ENCODE peak calls at places on chromosomes 11 and 22, in seven cellular contexts. One of them, this sample, is unnamed.

GRCh38 chr11:115284766-115285165 is 219.4 kb downstream of the CADM1 start:
- DNase-seq in fibroblast of mammary gland: no peak
- DNase-seq in left lung: no peak
- DNase-seq in astrocyte of the spinal cord: peak
- DNase-seq in fibroblast of the aortic adventitia: no peak
- DNase-seq in BJ: no peak
- DNase-seq in Peyer's patch: no peak
- DNase-seq in this sample: no peak

GRCh38 chr11:32259641-32260081 is 168.8 kb downstream of the RCN1 start:
- DNase-seq in fibroblast of mammary gland: peak
- DNase-seq in left lung: no peak
- DNase-seq in astrocyte of the spinal cord: peak
- DNase-seq in fibroblast of the aortic adventitia: peak
- DNase-seq in BJ: no peak
- DNase-seq in Peyer's patch: no peak
- DNase-seq in this sample: peak

GRCh38 chr11:105538531-105538930 is 71.3 kb upstream of the GRIA4 start:
- DNase-seq in fibroblast of mammary gland: no peak
- DNase-seq in left lung: no peak
- DNase-seq in astrocyte of the spinal cord: no peak
- DNase-seq in fibroblast of the aortic adventitia: peak
- DNase-seq in BJ: no peak
- DNase-seq in Peyer's patch: no peak
- DNase-seq in this sample: no peak

GRCh38 chr11:57604289-57605010 is 7.0 kb downstream of the SERPING1 start:
- DNase-seq in fibroblast of mammary gland: no peak
- DNase-seq in left lung: no peak
- DNase-seq in astrocyte of the spinal cord: no peak
- DNase-seq in fibroblast of the aortic adventitia: no peak
- DNase-seq in BJ: no peak
- DNase-seq in Peyer's patch: no peak
- DNase-seq in this sample: no peak

GRCh38 chr11:38392176-38392575 is 1794.1 kb upstream of the RAG2 start:
- DNase-seq in fibroblast of mammary gland: no peak
- DNase-seq in left lung: no peak
- DNase-seq in astrocyte of the spinal cord: peak
- DNase-seq in fibroblast of the aortic adventitia: no peak
- DNase-seq in BJ: no peak
- DNase-seq in Peyer's patch: no peak
- DNase-seq in this sample: no peak

GRCh38 chr11:3434976-3435375 is 56.0 kb upstream of the ZNF195 start:
- DNase-seq in fibroblast of mammary gland: no peak
- DNase-seq in left lung: no peak
- DNase-seq in astrocyte of the spinal cord: no peak
- DNase-seq in fibroblast of the aortic adventitia: no peak
- DNase-seq in BJ: no peak
- DNase-seq in Peyer's patch: no peak
- DNase-seq in this sample: no peak

GRCh38 chr11:92948116-92948515 is 21.3 kb upstream of the MTNR1B start:
- DNase-seq in fibroblast of mammary gland: no peak
- DNase-seq in left lung: no peak
- DNase-seq in astrocyte of the spinal cord: no peak
- DNase-seq in fibroblast of the aortic adventitia: no peak
- DNase-seq in BJ: no peak
- DNase-seq in Peyer's patch: no peak
- DNase-seq in this sample: no peak

GRCh38 chr11:12695878-12696277 is 21.7 kb downstream of the TEAD1 start:
- DNase-seq in fibroblast of mammary gland: no peak
- DNase-seq in left lung: no peak
- DNase-seq in astrocyte of the spinal cord: no peak
- DNase-seq in fibroblast of the aortic adventitia: no peak
- DNase-seq in BJ: no peak
- DNase-seq in Peyer's patch: no peak
- DNase-seq in this sample: no peak

GRCh38 chr22:29587938-29588699 is 7.2 kb upstream of the NIPSNAP1 start:
- DNase-seq in fibroblast of mammary gland: peak
- DNase-seq in left lung: no peak
- DNase-seq in astrocyte of the spinal cord: peak
- DNase-seq in fibroblast of the aortic adventitia: peak
- DNase-seq in BJ: peak
- DNase-seq in Peyer's patch: no peak
- DNase-seq in this sample: no peak

GRCh38 chr11:61587951-61588695 is 7.2 kb upstream of the SYT7 start:
- DNase-seq in fibroblast of mammary gland: peak
- DNase-seq in left lung: peak
- DNase-seq in astrocyte of the spinal cord: no peak
- DNase-seq in fibroblast of the aortic adventitia: no peak
- DNase-seq in BJ: no peak
- DNase-seq in Peyer's patch: peak
- DNase-seq in this sample: peak

GRCh38 chr11:74025467-74026166 is 16.7 kb upstream of the UCP3 start:
- DNase-seq in fibroblast of mammary gland: peak
- DNase-seq in left lung: no peak
- DNase-seq in astrocyte of the spinal cord: peak
- DNase-seq in fibroblast of the aortic adventitia: no peak
- DNase-seq in BJ: peak
- DNase-seq in Peyer's patch: no peak
- DNase-seq in this sample: no peak

GRCh38 chr22:49701380-49702067 is 126.1 kb downstream of the BRD1 start:
- DNase-seq in fibroblast of mammary gland: no peak
- DNase-seq in left lung: no peak
- DNase-seq in astrocyte of the spinal cord: no peak
- DNase-seq in fibroblast of the aortic adventitia: no peak
- DNase-seq in BJ: no peak
- DNase-seq in Peyer's patch: no peak
- DNase-seq in this sample: no peak

GRCh38 chr11:10329935-10330334 is 25.1 kb downstream of the ADM start:
- DNase-seq in fibroblast of mammary gland: peak
- DNase-seq in left lung: no peak
- DNase-seq in astrocyte of the spinal cord: peak
- DNase-seq in fibroblast of the aortic adventitia: peak
- DNase-seq in BJ: peak
- DNase-seq in Peyer's patch: no peak
- DNase-seq in this sample: no peak

GRCh38 chr11:122923302-122923701 is 40.7 kb downstream of the JHY start:
- DNase-seq in fibroblast of mammary gland: peak
- DNase-seq in left lung: no peak
- DNase-seq in astrocyte of the spinal cord: no peak
- DNase-seq in fibroblast of the aortic adventitia: no peak
- DNase-seq in BJ: no peak
- DNase-seq in Peyer's patch: no peak
- DNase-seq in this sample: no peak

GRCh38 chr22:43337385-43337784 is 5.8 kb downstream of the SCUBE1 start:
- DNase-seq in fibroblast of mammary gland: no peak
- DNase-seq in left lung: no peak
- DNase-seq in astrocyte of the spinal cord: no peak
- DNase-seq in fibroblast of the aortic adventitia: no peak
- DNase-seq in BJ: no peak
- DNase-seq in Peyer's patch: no peak
- DNase-seq in this sample: no peak

GRCh38 chr11:118915941-118916841 is 9.5 kb downstream of the BCL9L start:
- DNase-seq in fibroblast of mammary gland: no peak
- DNase-seq in left lung: peak
- DNase-seq in astrocyte of the spinal cord: no peak
- DNase-seq in fibroblast of the aortic adventitia: no peak
- DNase-seq in BJ: no peak
- DNase-seq in Peyer's patch: no peak
- DNase-seq in this sample: no peak

GRCh38 chr11:125128450-125128849 is 17.0 kb upstream of the TMEM218 start:
- DNase-seq in fibroblast of mammary gland: peak
- DNase-seq in left lung: no peak
- DNase-seq in astrocyte of the spinal cord: peak
- DNase-seq in fibroblast of the aortic adventitia: peak
- DNase-seq in BJ: no peak
- DNase-seq in Peyer's patch: no peak
- DNase-seq in this sample: no peak

GRCh38 chr22:36334081-36334831 is 53.5 kb downstream of the MYH9 start:
- DNase-seq in fibroblast of mammary gland: no peak
- DNase-seq in left lung: peak
- DNase-seq in astrocyte of the spinal cord: no peak
- DNase-seq in fibroblast of the aortic adventitia: no peak
- DNase-seq in BJ: no peak
- DNase-seq in Peyer's patch: no peak
- DNase-seq in this sample: no peak

GRCh38 chr11:9759519-9760179 is 95.8 kb downstream of the SWAP70 start:
- DNase-seq in fibroblast of mammary gland: peak
- DNase-seq in left lung: peak
- DNase-seq in astrocyte of the spinal cord: peak
- DNase-seq in fibroblast of the aortic adventitia: peak
- DNase-seq in BJ: peak
- DNase-seq in Peyer's patch: peak
- DNase-seq in this sample: peak

GRCh38 chr11:4482445-4482844 is at the start of gene OR52K1:
- DNase-seq in fibroblast of mammary gland: no peak
- DNase-seq in left lung: no peak
- DNase-seq in astrocyte of the spinal cord: no peak
- DNase-seq in fibroblast of the aortic adventitia: no peak
- DNase-seq in BJ: no peak
- DNase-seq in Peyer's patch: no peak
- DNase-seq in this sample: no peak

GRCh38 chr11:43376594-43376993 is 17.9 kb downstream of the TTC17 start:
- DNase-seq in fibroblast of mammary gland: peak
- DNase-seq in left lung: no peak
- DNase-seq in astrocyte of the spinal cord: peak
- DNase-seq in fibroblast of the aortic adventitia: peak
- DNase-seq in BJ: no peak
- DNase-seq in Peyer's patch: no peak
- DNase-seq in this sample: no peak

GRCh38 chr22:41124086-41124485 is 31.7 kb downstream of the EP300 start:
- DNase-seq in fibroblast of mammary gland: no peak
- DNase-seq in left lung: no peak
- DNase-seq in astrocyte of the spinal cord: no peak
- DNase-seq in fibroblast of the aortic adventitia: no peak
- DNase-seq in BJ: no peak
- DNase-seq in Peyer's patch: no peak
- DNase-seq in this sample: no peak

DNA sequence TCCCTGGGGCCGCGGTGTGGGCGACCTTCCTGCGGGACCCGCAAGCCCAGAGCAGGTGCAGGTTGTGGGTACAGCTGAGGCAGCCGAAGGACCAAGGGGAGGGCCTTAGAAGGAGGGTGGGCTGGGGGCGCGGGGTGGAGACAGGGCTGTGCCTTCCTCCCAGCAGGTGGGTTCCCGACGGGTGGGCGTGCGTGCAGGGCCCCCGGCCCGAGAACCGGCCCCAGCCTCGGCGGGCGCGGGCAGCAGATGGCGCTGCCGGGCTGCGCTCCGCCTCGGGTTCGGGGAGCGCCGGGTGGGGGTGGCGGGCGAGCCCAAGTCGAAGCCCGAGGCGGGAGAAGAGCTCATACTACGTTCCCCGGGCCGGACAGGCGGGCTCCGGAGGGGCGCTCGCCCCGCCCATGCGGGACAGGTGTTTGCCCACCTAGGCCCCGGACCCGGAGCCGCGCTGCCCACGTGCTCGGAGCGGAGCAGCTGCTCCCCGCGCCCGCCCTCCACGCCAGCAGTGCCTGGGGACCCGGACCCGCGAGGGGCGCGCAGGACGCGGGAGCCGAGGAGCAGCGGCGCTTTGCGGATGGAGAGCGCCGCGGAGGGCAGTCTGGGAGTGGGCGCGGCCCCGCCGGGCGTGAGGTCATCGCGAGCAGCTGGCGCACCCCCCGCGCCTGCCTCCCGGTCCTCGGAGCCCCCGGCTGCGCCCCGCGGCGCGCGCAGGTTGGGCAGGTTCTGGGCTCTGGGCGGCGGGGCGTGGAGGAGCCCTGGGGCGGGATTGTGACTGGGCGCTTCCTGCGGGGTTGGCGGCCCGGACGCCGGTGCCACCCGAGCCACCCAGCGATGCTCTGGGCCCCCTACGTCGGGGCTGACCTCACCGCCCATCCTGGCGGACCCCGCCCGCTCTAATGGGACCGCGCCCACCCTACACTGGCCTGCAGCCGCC is 25.3 kb downstream of the DUSP8 start:
- DNase-seq in fibroblast of mammary gland: no peak
- DNase-seq in left lung: peak
- DNase-seq in astrocyte of the spinal cord: no peak
- DNase-seq in fibroblast of the aortic adventitia: no peak
- DNase-seq in BJ: no peak
- DNase-seq in Peyer's patch: peak
- DNase-seq in this sample: peak
- TF ChIP-seq CTCF in fibroblast of mammary gland: no peak
- TF ChIP-seq CTCF in left lung: peak
- TF ChIP-seq CTCF in astrocyte of the spinal cord: peak
- TF ChIP-seq CTCF in fibroblast of the aortic adventitia: peak
- TF ChIP-seq CTCF in BJ: peak
- TF ChIP-seq CTCF in Peyer's patch: peak
- TF ChIP-seq CTCF in this sample: peak

GRCh38 chr11:889261-889660 is 21.3 kb downstream of the CHID1 start:
- DNase-seq in fibroblast of mammary gland: no peak
- DNase-seq in left lung: no peak
- DNase-seq in astrocyte of the spinal cord: no peak
- DNase-seq in fibroblast of the aortic adventitia: no peak
- DNase-seq in BJ: no peak
- DNase-seq in Peyer's patch: no peak
- DNase-seq in this sample: no peak
- TF ChIP-seq CTCF in fibroblast of mammary gland: no peak
- TF ChIP-seq CTCF in left lung: no peak
- TF ChIP-seq CTCF in astrocyte of the spinal cord: no peak
- TF ChIP-seq CTCF in fibroblast of the aortic adventitia: no peak
- TF ChIP-seq CTCF in BJ: no peak
- TF ChIP-seq CTCF in Peyer's patch: no peak
- TF ChIP-seq CTCF in this sample: no peak

GRCh38 chr11:328012-328411 is 7.4 kb upstream of the IFITM3 start:
- DNase-seq in fibroblast of mammary gland: no peak
- DNase-seq in left lung: peak
- DNase-seq in astrocyte of the spinal cord: no peak
- DNase-seq in fibroblast of the aortic adventitia: no peak
- DNase-seq in BJ: no peak
- DNase-seq in Peyer's patch: no peak
- DNase-seq in this sample: no peak

GRCh38 chr11:330307-330693 is 9.6 kb upstream of the IFITM3 start:
- DNase-seq in fibroblast of mammary gland: no peak
- DNase-seq in left lung: peak
- DNase-seq in astrocyte of the spinal cord: no peak
- DNase-seq in fibroblast of the aortic adventitia: no peak
- DNase-seq in BJ: no peak
- DNase-seq in Peyer's patch: no peak
- DNase-seq in this sample: no peak

GRCh38 chr11:330694-331314 is 10.1 kb upstream of the IFITM3 start:
- DNase-seq in fibroblast of mammary gland: no peak
- DNase-seq in left lung: peak
- DNase-seq in astrocyte of the spinal cord: no peak
- DNase-seq in fibroblast of the aortic adventitia: no peak
- DNase-seq in BJ: no peak
- DNase-seq in Peyer's patch: no peak
- DNase-seq in this sample: no peak

GRCh38 chr11:331332-332060 is 10.8 kb upstream of the IFITM3 start:
- DNase-seq in fibroblast of mammary gland: no peak
- DNase-seq in left lung: peak
- DNase-seq in astrocyte of the spinal cord: no peak
- DNase-seq in fibroblast of the aortic adventitia: no peak
- DNase-seq in BJ: no peak
- DNase-seq in Peyer's patch: no peak
- DNase-seq in this sample: no peak

GRCh38 chr11:329886-330253 is 9.2 kb upstream of the IFITM3 start:
- DNase-seq in fibroblast of mammary gland: no peak
- DNase-seq in left lung: no peak
- DNase-seq in astrocyte of the spinal cord: no peak
- DNase-seq in fibroblast of the aortic adventitia: no peak
- DNase-seq in BJ: no peak
- DNase-seq in Peyer's patch: no peak
- DNase-seq in this sample: no peak
- TF ChIP-seq CTCF in fibroblast of mammary gland: no peak
- TF ChIP-seq CTCF in left lung: no peak
- TF ChIP-seq CTCF in astrocyte of the spinal cord: no peak
- TF ChIP-seq CTCF in fibroblast of the aortic adventitia: no peak
- TF ChIP-seq CTCF in BJ: no peak
- TF ChIP-seq CTCF in Peyer's patch: no peak
- TF ChIP-seq CTCF in this sample: no peak

GRCh38 chr11:129696309-129696989 is 119.2 kb upstream of the TMEM45B start:
- DNase-seq in fibroblast of mammary gland: no peak
- DNase-seq in left lung: no peak
- DNase-seq in astrocyte of the spinal cord: no peak
- DNase-seq in fibroblast of the aortic adventitia: no peak
- DNase-seq in BJ: no peak
- DNase-seq in Peyer's patch: no peak
- DNase-seq in this sample: peak
- TF ChIP-seq CTCF in fibroblast of mammary gland: no peak
- TF ChIP-seq CTCF in left lung: no peak
- TF ChIP-seq CTCF in astrocyte of the spinal cord: no peak
- TF ChIP-seq CTCF in fibroblast of the aortic adventitia: no peak
- TF ChIP-seq CTCF in BJ: no peak
- TF ChIP-seq CTCF in Peyer's patch: no peak
- TF ChIP-seq CTCF in this sample: no peak